ENCODE peak calls at places on chromosomes 7 and 10, in four cellular contexts. Z is foreskin fibroblast, F is cardiac muscle cell, B is fibroblast of pulmonary artery. L is an unnamed sample.
A peak's percentile ranks its signal among the peaks of the same experiment; 100 is the strongest.

GRCh38 chr7:81603-82342 is 110.6 kb upstream of the FAM20C start:
- DNase-seq in Z (no peak), F (no peak), B (no peak), L (no peak)

GRCh38 chr10:116729243-116729642 is 13.1 kb downstream of the HSPA12A start:
- DNase-seq in Z (no peak), F (no peak), B (no peak), L (no peak)

GRCh38 chr10:36725581-36726520 is 399.5 kb upstream of the ANKRD30A start:
- DNase-seq in Z (no peak), F (peak; percentile 50), B (peak; percentile 67), L (peak; percentile 83)

GRCh38 chr7:44259547-44260457 is 59.0 kb downstream of the YKT6 start:
- DNase-seq in Z (peak; percentile 99), F (peak; percentile 99), B (peak; percentile 99), L (peak; percentile 76)

GRCh38 chr7:114901771-114902170 is 20.1 kb upstream of the MDFIC start:
- DNase-seq in Z (no peak), F (peak; percentile 61), B (peak; percentile 52), L (no peak)

GRCh38 chr10:32139223-32140073 is 83.2 kb upstream of the KIF5B start:
- DNase-seq in Z (peak; percentile 92), F (peak; percentile 95), B (peak; percentile 95), L (peak; percentile 89)

GRCh38 chr7:139725843-139726484 is 51.8 kb downstream of the HIPK2 start:
- DNase-seq in Z (no peak), F (no peak), B (no peak), L (no peak)

GRCh38 chr10:119006451-119007210 is 22.9 kb upstream of the NANOS1 start:
- DNase-seq in Z (peak; percentile 93), F (peak; percentile 94), B (peak; percentile 96), L (peak; percentile 93)

GRCh38 chr7:106634958-106635357 is 26.0 kb downstream of the CCDC71L start:
- DNase-seq in Z (no peak), F (no peak), B (no peak), L (no peak)

GRCh38 chr10:131832056-131832685 is 68.6 kb upstream of the PPP2R2D start:
- DNase-seq in Z (no peak), F (no peak), B (no peak), L (no peak)

GRCh38 chr10:78513330-78513729 is 479.7 kb downstream of the RPS24 start:
- DNase-seq in Z (no peak), F (no peak), B (no peak), L (peak; percentile 69)

GRCh38 chr7:155371884-155372781 is 74.5 kb downstream of the INSIG1 start:
- DNase-seq in Z (no peak), F (no peak), B (no peak), L (no peak)

GRCh38 chr10:62259456-62259855 is 9.2 kb downstream of the RTKN2 start:
- DNase-seq in Z (no peak), F (no peak), B (no peak), L (no peak)

GRCh38 chr10:119165171-119166110 is at the start of gene SFXN4:
- DNase-seq in Z (peak; percentile 68), F (peak; percentile 65), B (peak; percentile 49), L (no peak)

GRCh38 chr7:130351664-130352015 is 7.0 kb downstream of the CPA5 start:
- DNase-seq in Z (no peak), F (no peak), B (no peak), L (no peak)

GRCh38 chr7:142300689-142301088 is 42.8 kb upstream of the PRSS58 start:
- DNase-seq in Z (no peak), F (no peak), B (no peak), L (no peak)

GRCh38 chr7:27312820-27313219 is 70.2 kb downstream of the EVX1 start:
- DNase-seq in Z (no peak), F (no peak), B (no peak), L (no peak)

GRCh38 chr7:95549818-95550529 is 46.3 kb downstream of the PDK4 start:
- DNase-seq in Z (peak; percentile 79), F (peak; percentile 97), B (peak; percentile 97), L (peak; percentile 55)

GRCh38 chr7:130891254-130892094 is 157.5 kb upstream of the KLF14 start:
- DNase-seq in Z (peak; percentile 78), F (peak; percentile 95), B (peak; percentile 94), L (peak; percentile 98)

GRCh38 chr7:30012757-30013156 is 13.7 kb downstream of the FKBP14 start:
- DNase-seq in Z (no peak), F (no peak), B (no peak), L (no peak)

GRCh38 chr10:30931094-30931493 is 100.6 kb downstream of the ZNF438 start:
- DNase-seq in Z (no peak), F (no peak), B (no peak), L (no peak)

GRCh38 chr10:102648889-102649752 is 4.8 kb downstream of the TRIM8 start:
- DNase-seq in Z (no peak), F (no peak), B (no peak), L (no peak)

GRCh38 chr7:124764071-124764846 is 1.3 kb downstream of the GPR37 start:
- DNase-seq in Z (no peak), F (no peak), B (no peak), L (no peak)

GRCh38 chr10:36538945-36539586 is 586.3 kb upstream of the ANKRD30A start:
- DNase-seq in Z (peak; percentile 14), F (peak; percentile 40), B (peak; percentile 72), L (no peak)

GRCh38 chr10:72712136-72712535 is 20.2 kb downstream of the MCU start:
- DNase-seq in Z (no peak), F (peak; percentile 79), B (peak; percentile 83), L (no peak)

GRCh38 chr10:90227786-90228185 is 526.4 kb downstream of the KIF20B start:
- DNase-seq in Z (no peak), F (no peak), B (no peak), L (no peak)

GRCh38 chr7:20033621-20034200 is 183.5 kb downstream of the MACC1 start:
- DNase-seq in Z (peak; percentile 71), F (peak; percentile 35), B (peak; percentile 47), L (no peak)

GRCh38 chr10:125217986-125218675 is 57.8 kb upstream of the CTBP2 start:
- DNase-seq in Z (no peak), F (peak; percentile 3), B (no peak), L (no peak)

GRCh38 chr7:47934831-47935230 is 13.4 kb downstream of the PKD1L1 start:
- DNase-seq in Z (no peak), F (no peak), B (no peak), L (no peak)

GRCh38 chr7:27899601-27900000 is 159.6 kb downstream of the TAX1BP1 start:
- DNase-seq in Z (no peak), F (no peak), B (no peak), L (no peak)

GRCh38 chr7:69701241-69701741 is 103.0 kb downstream of the AUTS2 start:
- DNase-seq in Z (no peak), F (no peak), B (no peak), L (no peak)

GRCh38 chr10:107806006-107806405 is 641.5 kb upstream of the SORCS1 start:
- DNase-seq in Z (no peak), F (no peak), B (no peak), L (no peak)

GRCh38 chr10:17633353-17633752 is 10.6 kb upstream of the STAM start:
- DNase-seq in Z (no peak), F (no peak), B (no peak), L (no peak)

GRCh38 chr10:117005454-117006055 is 568 bp upstream of the SHTN1 start:
- DNase-seq in Z (no peak), F (peak; percentile 8), B (no peak), L (no peak)

GRCh38 chr10:22683995-22684305 is 30.4 kb downstream of the PIP4K2A start:
- DNase-seq in Z (no peak), F (no peak), B (no peak), L (no peak)

GRCh38 chr10:94010886-94011285 is 17.2 kb downstream of the PLCE1 start:
- DNase-seq in Z (no peak), F (no peak), B (no peak), L (no peak)

GRCh38 chr7:148630078-148630477 is 39.5 kb downstream of the C7orf33 start:
- DNase-seq in Z (no peak), F (no peak), B (no peak), L (no peak)

GRCh38 chr10:47458466-47459154 is 25.3 kb downstream of the ANXA8 start:
- DNase-seq in Z (peak; percentile 71), F (peak; percentile 78), B (peak; percentile 76), L (peak; percentile 12)

GRCh38 chr7:74656421-74656910 is 1.1 kb upstream of the GTF2I start:
- DNase-seq in Z (no peak), F (peak; percentile 30), B (no peak), L (no peak)

GRCh38 chr10:49176310-49177268 is 11.6 kb downstream of the TMEM273 start:
- DNase-seq in Z (no peak), F (no peak), B (no peak), L (no peak)
- TF ChIP-seq CTCF in Z (no peak), F (no peak), B (no peak), L (no peak)

GRCh38 chr7:55132890-55133551 is 114.2 kb downstream of the EGFR start:
- DNase-seq in Z (peak; percentile 100), F (peak; percentile 94), B (peak; percentile 94), L (peak; percentile 96)
- H3K4me3 ChIP-seq in Z (no peak overlapping the region), F (no peak overlapping the region), B (no peak overlapping the region), L (no peak overlapping the region)

GRCh38 chr7:6008668-6009611 is at the start of the genes AIMP2 and PMS2:
- DNase-seq in Z (peak; percentile 98), F (peak; percentile 99), B (peak; percentile 99), L (peak; percentile 95)
- TF ChIP-seq CTCF in Z (no peak), F (no peak), B (no peak), L (peak; percentile 12)

DNA sequence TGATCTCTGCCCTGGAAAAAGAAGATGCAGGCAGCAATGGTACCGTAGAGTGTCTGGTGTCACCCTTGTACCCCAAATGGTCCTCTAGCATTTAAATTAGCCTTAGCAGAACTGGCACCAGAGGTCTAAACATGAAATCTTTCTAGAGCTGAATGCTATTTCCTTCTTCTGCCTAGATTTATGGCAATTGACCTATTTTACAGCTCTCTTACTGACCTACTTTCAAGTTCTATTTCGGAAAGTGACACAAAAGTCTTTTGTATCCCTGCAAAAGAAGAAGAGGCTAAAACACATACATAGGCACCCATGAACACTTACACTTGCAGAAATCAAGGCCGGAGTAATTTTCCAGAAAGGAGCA is 10.1 kb upstream of the ADAM12 start:
- DNase-seq in Z (no peak), F (no peak), B (no peak), L (no peak)
- H3K4me3 ChIP-seq in Z (no peak overlapping the region), F (no peak overlapping the region), B (no peak overlapping the region), L (no peak overlapping the region)

GRCh38 chr10:114821915-114822770 is 563 bp downstream of the FHIP2A start:
- DNase-seq in Z (no peak), F (peak; percentile 62), B (peak; percentile 41), L (no peak)
- TF ChIP-seq CTCF in Z (no peak), F (no peak), B (no peak), L (no peak)

L was measured in astrocyte of the cerebellum.